ENCODE peak calls at places on chromosomes 1 and 21, in ten cellular contexts. U is uterus, X is cardiac muscle cell, M is psoas muscle, Q is neural progenitor cell, L is astrocyte, E is lung, G is GM12878, O is K562, S is keratinocyte. C is an unnamed sample.

GRCh38 chr1:11668516-11668915 is 4.5 kb downstream of the FBXO6 start:
- DNase-seq in U (no peak), X (no peak), M (no peak), Q (no peak), L (no peak), E (no peak), G (no peak), O (no peak), S (no peak), C (no peak)

GRCh38 chr1:154405762-154406571 is 824 bp downstream of the IL6R start:
- DNase-seq in U (peak; percentile 78), X (peak; percentile 65), M (peak; percentile 91), Q (peak; percentile 59), L (peak; percentile 39), E (peak; percentile 75), G (no peak), O (peak; percentile 60), S (no peak), C (peak; percentile 88)

GRCh38 chr1:215845224-215845902 is 278.3 kb downstream of the KCTD3 start:
- DNase-seq in U (no peak), X (no peak), M (no peak), Q (no peak), L (peak; percentile 87), E (no peak), G (no peak), O (no peak), S (no peak), C (no peak)

GRCh38 chr1:100759188-100759587 is 39.6 kb downstream of the VCAM1 start:
- DNase-seq in U (no peak), X (no peak), M (no peak), Q (no peak), L (no peak), E (no peak), G (no peak), O (no peak), S (no peak), C (no peak)

GRCh38 chr1:246128494-246129069 is 378.5 kb downstream of the SMYD3 start:
- DNase-seq in U (no peak), X (no peak), M (no peak), Q (no peak), L (no peak), E (no peak), G (no peak), O (no peak), S (no peak), C (no peak)

GRCh38 chr1:55064861-55065263 is 25.5 kb downstream of the PCSK9 start:
- DNase-seq in U (no peak), X (no peak), M (no peak), Q (no peak), L (peak; percentile 53), E (peak; percentile 71), G (no peak), O (no peak), S (no peak), C (no peak)

GRCh38 chr1:229296541-229296941 is 25.6 kb downstream of the RAB4A start:
- DNase-seq in U (no peak), X (peak; percentile 74), M (peak; percentile 53), Q (no peak), L (peak; percentile 77), E (no peak), G (no peak), O (no peak), S (no peak), C (no peak)

GRCh38 chr1:66505671-66506392 is 28.1 kb upstream of the SGIP1 start:
- DNase-seq in U (no peak), X (no peak), M (no peak), Q (no peak), L (peak; percentile 90), E (no peak), G (no peak), O (no peak), S (no peak), C (no peak)

GRCh38 chr1:59473813-59474212 is 176.9 kb downstream of the FGGY start:
- DNase-seq in U (no peak), X (no peak), M (no peak), Q (no peak), L (no peak), E (no peak), G (no peak), O (no peak), S (no peak), C (no peak)

GRCh38 chr1:193062698-193063463 is 3.5 kb downstream of the RO60 start:
- DNase-seq in U (no peak), X (no peak), M (no peak), Q (no peak), L (peak; percentile 32), E (no peak), G (no peak), O (no peak), S (no peak), C (no peak)

GRCh38 chr1:94544706-94545490 is 3.3 kb upstream of the F3 start:
- DNase-seq in U (no peak), X (no peak), M (no peak), Q (no peak), L (peak; percentile 85), E (no peak), G (no peak), O (no peak), S (no peak), C (no peak)

GRCh38 chr1:201213926-201214325 is 23.3 kb downstream of the IGFN1 start:
- DNase-seq in U (no peak), X (no peak), M (no peak), Q (no peak), L (no peak), E (no peak), G (no peak), O (no peak), S (no peak), C (no peak)

GRCh38 chr1:21042920-21043605 is 133.6 kb downstream of the EIF4G3 start:
- DNase-seq in U (no peak), X (no peak), M (no peak), Q (no peak), L (peak; percentile 94), E (no peak), G (no peak), O (no peak), S (no peak), C (no peak)

GRCh38 chr1:243946946-243947345 is 96.9 kb upstream of the AKT3 start:
- DNase-seq in U (no peak), X (no peak), M (no peak), Q (peak; percentile 59), L (no peak), E (no peak), G (no peak), O (peak; percentile 41), S (no peak), C (no peak)

GRCh38 chr21:43929217-43929971 is 64.4 kb downstream of the AGPAT3 start:
- DNase-seq in U (no peak), X (no peak), M (peak; percentile 67), Q (no peak), L (no peak), E (no peak), G (no peak), O (no peak), S (no peak), C (no peak)

GRCh38 chr21:31273278-31273677 is 70.8 kb downstream of the TIAM1 start:
- DNase-seq in U (no peak), X (no peak), M (no peak), Q (no peak), L (no peak), E (no peak), G (no peak), O (no peak), S (no peak), C (no peak)

GRCh38 chr1:207797229-207797973 is 45.5 kb downstream of the CD46 start:
- DNase-seq in U (peak; percentile 86), X (peak; percentile 75), M (peak; percentile 85), Q (peak; percentile 73), L (peak; percentile 65), E (peak; percentile 85), G (peak; percentile 38), O (peak; percentile 78), S (peak; percentile 53), C (peak; percentile 84)

GRCh38 chr1:2274968-2275475 is 46.9 kb downstream of the SKI start:
- DNase-seq in U (peak; percentile 24), X (no peak), M (peak; percentile 18), Q (no peak), L (no peak), E (no peak), G (no peak), O (no peak), S (no peak), C (no peak)
- H3K4me1 ChIP-seq in U (peaks cover 81% of the 10 kb centered on the region), X (peaks cover 57% of the 10 kb centered on the region), M (peaks cover 83% of the 10 kb centered on the region), Q (peaks cover 72% of the 10 kb centered on the region), L (peaks cover 55% of the 10 kb centered on the region), E (peaks cover 40% of the 10 kb centered on the region), G (no peaks in the 10 kb centered on the region), O (peaks cover 83% of the 10 kb centered on the region), S (peaks cover 4% of the 10 kb centered on the region), C (peaks cover 100% of the 10 kb centered on the region)

GRCh38 chr1:16006552-16007485 is 2.8 kb downstream of the SRARP start:
- DNase-seq in U (no peak), X (no peak), M (no peak), Q (no peak), L (no peak), E (no peak), G (peak; percentile 24), O (peak; percentile 61), S (peak; percentile 69), C (no peak)
- TF ChIP-seq CTCF in U (no peak), X (peak; percentile 21), M (no peak), Q (no peak), L (no peak), E (no peak), G (peak; percentile 34), O (peak; percentile 46), S (peak; percentile 31), C (no peak)

DNA sequence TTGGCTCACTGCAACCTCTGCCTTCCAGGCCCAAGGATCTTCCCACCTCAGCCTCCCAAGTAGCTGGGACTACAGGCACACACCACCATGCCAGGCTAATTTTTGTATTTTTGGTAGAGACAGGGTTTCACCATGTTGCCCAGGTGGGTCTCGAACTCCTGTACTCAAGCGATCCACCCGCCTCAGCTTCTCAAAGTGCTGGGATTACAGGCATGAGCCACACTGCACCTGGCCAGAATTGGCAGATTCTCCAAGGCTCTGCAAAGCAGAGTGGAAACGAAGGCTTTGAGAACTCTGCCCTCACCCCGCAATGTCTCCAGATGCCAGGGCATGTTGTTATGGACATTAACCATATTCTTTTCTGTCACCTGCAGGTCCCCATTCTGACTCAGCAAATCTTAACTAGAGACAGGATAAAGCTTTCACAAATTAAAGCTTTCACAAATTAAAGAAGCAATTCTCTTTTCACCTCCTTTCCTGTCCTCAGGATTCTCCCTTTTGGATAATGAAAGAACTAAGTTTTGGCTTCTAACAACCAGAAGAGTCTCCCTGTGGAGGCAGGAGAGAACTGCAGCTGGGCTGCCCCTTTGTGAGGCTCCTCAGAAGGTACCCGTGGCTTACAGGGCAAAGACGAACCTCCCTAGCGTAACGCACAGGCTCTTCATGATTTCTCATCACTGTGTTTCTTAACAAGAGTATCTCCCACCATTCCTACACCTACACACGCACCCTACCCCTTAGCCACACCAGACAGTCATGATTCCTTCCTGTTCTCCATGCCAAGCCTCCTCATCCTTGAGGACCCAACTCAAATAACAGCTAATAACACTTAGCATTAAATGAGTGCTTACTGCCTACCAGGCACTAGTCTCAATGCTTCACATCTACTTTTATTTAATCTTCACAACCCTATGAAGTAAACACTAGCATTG is 29.8 kb downstream of the GPA33 start:
- DNase-seq in U (no peak), X (no peak), M (no peak), Q (peak; percentile 45), L (no peak), E (no peak), G (no peak), O (peak; percentile 32), S (no peak), C (no peak)
- H3K27ac ChIP-seq in U (no peak overlapping the region), X (no peak overlapping the region), M (no peak overlapping the region), Q (no peak overlapping the region), L (no peak overlapping the region), E (no peak overlapping the region), G (no peak overlapping the region), O (no peak overlapping the region), S (no peak overlapping the region), C (no peak overlapping the region)

GRCh38 chr1:205748398-205749093 is 1.4 kb downstream of the NUCKS1 start:
- DNase-seq in U (peak; percentile 46), X (peak; percentile 45), M (no peak), Q (peak; percentile 64), L (peak; percentile 62), E (no peak), G (no peak), O (peak; percentile 23), S (no peak), C (no peak)
- H3K4me1 ChIP-seq in U (peaks cover 7% of the 10 kb centered on the region), X (peaks cover 19% of the 10 kb centered on the region), M (peaks cover 40% of the 10 kb centered on the region), Q (peaks cover 41% of the 10 kb centered on the region), L (peaks cover 15% of the 10 kb centered on the region), E (peaks cover 12% of the 10 kb centered on the region), G (peaks cover 4% of the 10 kb centered on the region), O (peaks cover 8% of the 10 kb centered on the region), S (peaks cover 20% of the 10 kb centered on the region), C (peaks cover 34% of the 10 kb centered on the region)